ENCODE peak calls at places on chromosomes 6 and 20, in five cellular contexts. O, Z, B, Y and N are unnamed samples.

GRCh38 chr6:8743146-8743745 is 307.9 kb upstream of the SLC35B3 start:
- DNase-seq in O (peak), Z (no peak), B (peak), Y (peak), N (no peak)

GRCh38 chr6:160348552-160349441 is 619 bp downstream of the SLC22A3 start:
- DNase-seq in O (no peak), Z (peak), B (no peak), Y (peak), N (peak)

GRCh38 chr20:59752101-59752586 is 147.8 kb downstream of the PHACTR3 start:
- DNase-seq in O (no peak), Z (no peak), B (peak), Y (no peak), N (no peak)

GRCh38 chr6:170028629-170029345 is 262.1 kb downstream of the DLL1 start:
- DNase-seq in O (no peak), Z (no peak), B (no peak), Y (no peak), N (no peak)

GRCh38 chr6:31567531-31568370 is 4.3 kb upstream of the LTA start:
- DNase-seq in O (no peak), Z (no peak), B (no peak), Y (no peak), N (peak)

GRCh38 chr20:32636278-32636677 is 37.5 kb downstream of the C20orf203 start:
- DNase-seq in O (no peak), Z (no peak), B (no peak), Y (no peak), N (no peak)

GRCh38 chr20:56875052-56875663 is 246.1 kb downstream of the TFAP2C start:
- DNase-seq in O (peak), Z (peak), B (no peak), Y (peak), N (peak)

GRCh38 chr20:36463212-36464061 is 77.9 kb upstream of the MYL9 start:
- DNase-seq in O (no peak), Z (no peak), B (no peak), Y (no peak), N (no peak)

GRCh38 chr6:111238464-111239119 is 151.3 kb downstream of the SLC16A10 start:
- DNase-seq in O (peak), Z (peak), B (no peak), Y (peak), N (no peak)

GRCh38 chr6:158255974-158256601 is 56.2 kb upstream of the TULP4 start:
- DNase-seq in O (no peak), Z (no peak), B (no peak), Y (no peak), N (no peak)

GRCh38 chr6:138596591-138596990 is 97.3 kb upstream of the NHSL1 start:
- DNase-seq in O (no peak), Z (no peak), B (no peak), Y (no peak), N (no peak)

GRCh38 chr6:131013495-131013894 is 49.5 kb downstream of the EPB41L2 start:
- DNase-seq in O (no peak), Z (peak), B (no peak), Y (no peak), N (no peak)

GRCh38 chr6:43724914-43725642 is 37.5 kb upstream of the MRPS18A start:
- DNase-seq in O (no peak), Z (peak), B (peak), Y (peak), N (no peak)

GRCh38 chr6:168527451-168528210 is 86.6 kb downstream of the SMOC2 start:
- DNase-seq in O (no peak), Z (no peak), B (no peak), Y (no peak), N (no peak)

GRCh38 chr6:11791354-11792107 is 12.9 kb upstream of the ADTRP start:
- DNase-seq in O (peak), Z (no peak), B (no peak), Y (no peak), N (no peak)

GRCh38 chr20:53878262-53879047 is 191.9 kb downstream of the BCAS1 start:
- DNase-seq in O (no peak), Z (peak), B (no peak), Y (no peak), N (no peak)

GRCh38 chr20:10427060-10427692 is 6.8 kb downstream of the MKKS start:
- DNase-seq in O (peak), Z (peak), B (peak), Y (peak), N (no peak)

GRCh38 chr6:25138697-25139051 is 140.5 kb upstream of the CARMIL1 start:
- DNase-seq in O (no peak), Z (peak), B (peak), Y (no peak), N (no peak)

GRCh38 chr20:3698511-3699436 is 13.6 kb downstream of the SIGLEC1 start:
- DNase-seq in O (no peak), Z (no peak), B (no peak), Y (no peak), N (no peak)

GRCh38 chr6:21946298-21946783 is 350.5 kb downstream of the PRL start:
- DNase-seq in O (no peak), Z (peak), B (no peak), Y (peak), N (no peak)

GRCh38 chr6:169866668-169867521 is 115.5 kb downstream of the ERMARD start:
- DNase-seq in O (no peak), Z (no peak), B (no peak), Y (no peak), N (no peak)

GRCh38 chr6:157381631-157382621 is 936 bp downstream of the ZDHHC14 start:
- DNase-seq in O (peak), Z (peak), B (peak), Y (peak), N (no peak)

GRCh38 chr20:25052255-25053206 is 5.4 kb downstream of the ACSS1 start:
- DNase-seq in O (peak), Z (peak), B (peak), Y (no peak), N (peak)

GRCh38 chr6:169224185-169224695 is 29.4 kb downstream of the THBS2 start:
- DNase-seq in O (peak), Z (peak), B (no peak), Y (no peak), N (no peak)

GRCh38 chr6:13296536-13296997 is 31.8 kb downstream of the TBC1D7 start:
- DNase-seq in O (no peak), Z (no peak), B (no peak), Y (no peak), N (no peak)

GRCh38 chr6:99143108-99143828 is 195.5 kb upstream of the FBXL4 start:
- DNase-seq in O (no peak), Z (no peak), B (no peak), Y (no peak), N (no peak)

GRCh38 chr6:113758214-113758613 is 98.9 kb upstream of the MARCKS start:
- DNase-seq in O (no peak), Z (no peak), B (no peak), Y (no peak), N (no peak)

GRCh38 chr6:40710626-40711354 is 123.6 kb upstream of the LRFN2 start:
- DNase-seq in O (no peak), Z (no peak), B (no peak), Y (no peak), N (no peak)

GRCh38 chr6:143792402-143793339 is 50.5 kb upstream of the LTV1 start:
- DNase-seq in O (no peak), Z (no peak), B (no peak), Y (no peak), N (no peak)

GRCh38 chr6:5905431-5906339 is 101.0 kb downstream of the NRN1 start:
- DNase-seq in O (peak), Z (peak), B (no peak), Y (no peak), N (no peak)

GRCh38 chr20:25525857-25526256 is 59.5 kb downstream of the NINL start:
- DNase-seq in O (peak), Z (peak), B (no peak), Y (peak), N (no peak)

GRCh38 chr20:34143951-34144350 is 31.9 kb upstream of the EIF2S2 start:
- DNase-seq in O (no peak), Z (peak), B (no peak), Y (no peak), N (no peak)

GRCh38 chr6:45924763-45925342 is 90.8 kb downstream of the CLIC5 start:
- DNase-seq in O (no peak), Z (no peak), B (no peak), Y (no peak), N (no peak)

GRCh38 chr6:163588211-163588919 is 173.8 kb downstream of the QKI start:
- DNase-seq in O (no peak), Z (peak), B (no peak), Y (no peak), N (no peak)

GRCh38 chr6:142773324-142773723 is 171.7 kb downstream of the HIVEP2 start:
- DNase-seq in O (no peak), Z (no peak), B (no peak), Y (no peak), N (no peak)

GRCh38 chr6:6006428-6007310 is at the start of gene NRN1:
- DNase-seq in O (peak), Z (no peak), B (peak), Y (no peak), N (no peak)